ENCODE peak calls at places on chromosomes 4 and X, in ten cellular contexts. One of them, this sample, is unnamed.
A peak's percentile ranks its signal among the peaks of the same experiment; 100 is the strongest.

GRCh38 chrX:67697452-67697851 is 153.6 kb downstream of the AR start:
- DNase-seq in neuronal stem cell: no peak
- DNase-seq in fibroblast of lung: no peak
- DNase-seq in HCT116: no peak
- DNase-seq in Karpas-422: no peak
- DNase-seq in OCI-LY7: no peak
- DNase-seq in endothelial cell of umbilical vein: no peak
- DNase-seq in PC-9: no peak
- DNase-seq in MM.1S: no peak
- DNase-seq in A549: no peak
- DNase-seq in this sample: no peak

GRCh38 chr4:52577285-52577968 is 81.7 kb downstream of the USP46 start:
- DNase-seq in neuronal stem cell: no peak
- DNase-seq in fibroblast of lung: peak; percentile 53
- DNase-seq in HCT116: no peak
- DNase-seq in Karpas-422: no peak
- DNase-seq in OCI-LY7: no peak
- DNase-seq in endothelial cell of umbilical vein: no peak
- DNase-seq in PC-9: no peak
- DNase-seq in MM.1S: no peak
- DNase-seq in A549: no peak
- DNase-seq in this sample: no peak

GRCh38 chrX:12946406-12946805 is 28.5 kb upstream of the TMSB4X start:
- DNase-seq in neuronal stem cell: no peak
- DNase-seq in fibroblast of lung: no peak
- DNase-seq in HCT116: no peak
- DNase-seq in Karpas-422: no peak
- DNase-seq in OCI-LY7: no peak
- DNase-seq in endothelial cell of umbilical vein: no peak
- DNase-seq in PC-9: peak; percentile 24
- DNase-seq in MM.1S: no peak
- DNase-seq in A549: no peak
- DNase-seq in this sample: no peak

GRCh38 chrX:136336623-136337022 is 35.9 kb downstream of the ADGRG4 start:
- DNase-seq in neuronal stem cell: no peak
- DNase-seq in fibroblast of lung: no peak
- DNase-seq in HCT116: peak; percentile 3
- DNase-seq in Karpas-422: no peak
- DNase-seq in OCI-LY7: peak; percentile 1
- DNase-seq in endothelial cell of umbilical vein: peak; percentile 1
- DNase-seq in PC-9: no peak
- DNase-seq in MM.1S: no peak
- DNase-seq in A549: peak; percentile 1
- DNase-seq in this sample: no peak

GRCh38 chrX:43813898-43814297 is 68.4 kb downstream of the MAOB start:
- DNase-seq in neuronal stem cell: peak; percentile 6
- DNase-seq in fibroblast of lung: peak; percentile 29
- DNase-seq in HCT116: peak; percentile 10
- DNase-seq in Karpas-422: peak; percentile 51
- DNase-seq in OCI-LY7: no peak
- DNase-seq in endothelial cell of umbilical vein: no peak
- DNase-seq in PC-9: no peak
- DNase-seq in MM.1S: no peak
- DNase-seq in A549: peak; percentile 29
- DNase-seq in this sample: no peak

GRCh38 chr4:74157116-74157742 is 689 bp upstream of the MTHFD2L start:
- DNase-seq in neuronal stem cell: peak; percentile 9
- DNase-seq in fibroblast of lung: peak; percentile 54
- DNase-seq in HCT116: no peak
- DNase-seq in Karpas-422: no peak
- DNase-seq in OCI-LY7: no peak
- DNase-seq in endothelial cell of umbilical vein: peak; percentile 85
- DNase-seq in PC-9: no peak
- DNase-seq in MM.1S: no peak
- DNase-seq in A549: peak; percentile 6
- DNase-seq in this sample: no peak

GRCh38 chrX:110175146-110175545 is 142.7 kb downstream of the AMMECR1 start:
- DNase-seq in neuronal stem cell: no peak
- DNase-seq in fibroblast of lung: no peak
- DNase-seq in HCT116: no peak
- DNase-seq in Karpas-422: no peak
- DNase-seq in OCI-LY7: no peak
- DNase-seq in endothelial cell of umbilical vein: no peak
- DNase-seq in PC-9: no peak
- DNase-seq in MM.1S: no peak
- DNase-seq in A549: no peak
- DNase-seq in this sample: no peak

GRCh38 chrX:76148753-76149152 is 24.1 kb upstream of the PBDC1 start:
- DNase-seq in neuronal stem cell: no peak
- DNase-seq in fibroblast of lung: peak; percentile 60
- DNase-seq in HCT116: no peak
- DNase-seq in Karpas-422: peak; percentile 86
- DNase-seq in OCI-LY7: peak; percentile 60
- DNase-seq in endothelial cell of umbilical vein: peak; percentile 52
- DNase-seq in PC-9: peak; percentile 27
- DNase-seq in MM.1S: peak; percentile 75
- DNase-seq in A549: peak; percentile 51
- DNase-seq in this sample: peak; percentile 12

GRCh38 chr4:81694514-81694913 is 222.8 kb upstream of the RASGEF1B start:
- DNase-seq in neuronal stem cell: no peak
- DNase-seq in fibroblast of lung: no peak
- DNase-seq in HCT116: no peak
- DNase-seq in Karpas-422: no peak
- DNase-seq in OCI-LY7: no peak
- DNase-seq in endothelial cell of umbilical vein: no peak
- DNase-seq in PC-9: no peak
- DNase-seq in MM.1S: no peak
- DNase-seq in A549: no peak
- DNase-seq in this sample: no peak

DNA sequence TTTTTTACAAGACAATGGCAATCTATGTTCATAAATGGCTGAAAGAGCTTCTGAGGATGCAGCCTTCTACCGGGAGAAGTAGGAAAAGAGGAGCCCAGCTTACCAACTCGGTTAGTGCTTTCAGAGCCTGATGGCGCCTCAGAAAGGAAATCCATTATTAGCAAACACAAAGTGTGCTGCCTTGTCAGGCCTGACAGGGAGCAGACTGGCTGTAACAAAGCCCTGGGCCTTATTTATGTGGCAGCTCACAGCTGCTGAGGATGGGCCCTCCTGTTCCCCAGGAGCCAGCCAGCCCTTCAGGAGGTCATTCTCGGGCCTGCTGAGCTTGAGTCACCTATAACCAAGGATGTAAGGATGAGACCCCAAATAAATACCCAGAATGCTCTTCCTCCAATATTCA is 226.8 kb upstream of the RASGEF1B start:
- DNase-seq in neuronal stem cell: peak; percentile 20
- DNase-seq in fibroblast of lung: no peak
- DNase-seq in HCT116: no peak
- DNase-seq in Karpas-422: no peak
- DNase-seq in OCI-LY7: peak; percentile 19
- DNase-seq in endothelial cell of umbilical vein: no peak
- DNase-seq in PC-9: no peak
- DNase-seq in MM.1S: no peak
- DNase-seq in A549: no peak
- DNase-seq in this sample: no peak
- H3K4me2 ChIP-seq in neuronal stem cell: no peak overlapping the region
- H3K4me2 ChIP-seq in fibroblast of lung: no peak overlapping the region
- H3K4me2 ChIP-seq in HCT116: no peak overlapping the region
- H3K4me2 ChIP-seq in Karpas-422: no peak overlapping the region
- H3K4me2 ChIP-seq in OCI-LY7: peak overlapping the region; percentile 2
- H3K4me2 ChIP-seq in endothelial cell of umbilical vein: no peak overlapping the region
- H3K4me2 ChIP-seq in PC-9: no peak overlapping the region
- H3K4me2 ChIP-seq in MM.1S: no peak overlapping the region
- H3K4me2 ChIP-seq in A549: no peak overlapping the region
- H3K4me2 ChIP-seq in this sample: no peak overlapping the region

GRCh38 chr4:118124977-118125376 is 90.7 kb downstream of the NDST3 start:
- DNase-seq in neuronal stem cell: no peak
- DNase-seq in fibroblast of lung: no peak
- DNase-seq in HCT116: no peak
- DNase-seq in Karpas-422: no peak
- DNase-seq in OCI-LY7: no peak
- DNase-seq in endothelial cell of umbilical vein: peak; percentile 12
- DNase-seq in PC-9: no peak
- DNase-seq in MM.1S: no peak
- DNase-seq in A549: no peak
- DNase-seq in this sample: no peak
- H3K4me2 ChIP-seq in neuronal stem cell: no peak overlapping the region
- H3K4me2 ChIP-seq in fibroblast of lung: no peak overlapping the region
- H3K4me2 ChIP-seq in HCT116: no peak overlapping the region
- H3K4me2 ChIP-seq in Karpas-422: no peak overlapping the region
- H3K4me2 ChIP-seq in OCI-LY7: no peak overlapping the region
- H3K4me2 ChIP-seq in endothelial cell of umbilical vein: no peak overlapping the region
- H3K4me2 ChIP-seq in PC-9: no peak overlapping the region
- H3K4me2 ChIP-seq in MM.1S: no peak overlapping the region
- H3K4me2 ChIP-seq in A549: no peak overlapping the region
- H3K4me2 ChIP-seq in this sample: no peak overlapping the region

GRCh38 chr4:118898684-118899138 is 10.1 kb downstream of the SYNPO2 start:
- DNase-seq in neuronal stem cell: no peak
- DNase-seq in fibroblast of lung: no peak
- DNase-seq in HCT116: no peak
- DNase-seq in Karpas-422: no peak
- DNase-seq in OCI-LY7: no peak
- DNase-seq in endothelial cell of umbilical vein: no peak
- DNase-seq in PC-9: no peak
- DNase-seq in MM.1S: no peak
- DNase-seq in A549: no peak
- DNase-seq in this sample: no peak

GRCh38 chr4:118894034-118894433 is 5.4 kb downstream of the SYNPO2 start:
- DNase-seq in neuronal stem cell: no peak
- DNase-seq in fibroblast of lung: no peak
- DNase-seq in HCT116: no peak
- DNase-seq in Karpas-422: no peak
- DNase-seq in OCI-LY7: no peak
- DNase-seq in endothelial cell of umbilical vein: no peak
- DNase-seq in PC-9: no peak
- DNase-seq in MM.1S: no peak
- DNase-seq in A549: no peak
- DNase-seq in this sample: no peak

DNA sequence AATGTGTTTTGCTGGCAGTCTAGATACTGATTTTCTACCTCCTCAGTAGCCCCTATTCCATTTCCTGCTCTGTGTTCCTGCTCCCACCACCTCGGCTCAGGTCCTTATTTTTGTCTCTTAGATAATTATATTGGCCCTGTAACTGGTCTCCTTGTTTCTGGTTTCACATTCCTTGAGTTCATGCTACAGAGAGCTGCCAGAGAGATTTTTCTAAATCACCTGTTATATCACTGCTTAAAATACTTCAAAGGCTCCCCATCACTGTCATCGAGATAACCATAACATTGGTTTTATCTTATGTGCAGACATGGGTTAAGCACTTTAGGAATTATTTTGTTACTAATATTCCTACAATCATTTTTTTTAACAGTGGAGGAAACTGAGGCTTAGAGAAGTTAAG is 9.6 kb downstream of the SYNPO2 start:
- DNase-seq in neuronal stem cell: no peak
- DNase-seq in fibroblast of lung: no peak
- DNase-seq in HCT116: no peak
- DNase-seq in Karpas-422: no peak
- DNase-seq in OCI-LY7: no peak
- DNase-seq in endothelial cell of umbilical vein: no peak
- DNase-seq in PC-9: no peak
- DNase-seq in MM.1S: no peak
- DNase-seq in A549: no peak
- DNase-seq in this sample: no peak
- H3K4me2 ChIP-seq in neuronal stem cell: no peak overlapping the region
- H3K4me2 ChIP-seq in fibroblast of lung: no peak overlapping the region
- H3K4me2 ChIP-seq in HCT116: no peak overlapping the region
- H3K4me2 ChIP-seq in Karpas-422: no peak overlapping the region
- H3K4me2 ChIP-seq in OCI-LY7: no peak overlapping the region
- H3K4me2 ChIP-seq in endothelial cell of umbilical vein: no peak overlapping the region
- H3K4me2 ChIP-seq in PC-9: no peak overlapping the region
- H3K4me2 ChIP-seq in MM.1S: no peak overlapping the region
- H3K4me2 ChIP-seq in A549: no peak overlapping the region
- H3K4me2 ChIP-seq in this sample: no peak overlapping the region

GRCh38 chr4:86978709-86979108 is 43.9 kb downstream of the AFF1 start:
- DNase-seq in neuronal stem cell: no peak
- DNase-seq in fibroblast of lung: no peak
- DNase-seq in HCT116: no peak
- DNase-seq in Karpas-422: no peak
- DNase-seq in OCI-LY7: no peak
- DNase-seq in endothelial cell of umbilical vein: no peak
- DNase-seq in PC-9: no peak
- DNase-seq in MM.1S: no peak
- DNase-seq in A549: no peak
- DNase-seq in this sample: no peak

GRCh38 chr4:86975927-86976326 is 41.1 kb downstream of the AFF1 start:
- DNase-seq in neuronal stem cell: no peak
- DNase-seq in fibroblast of lung: no peak
- DNase-seq in HCT116: no peak
- DNase-seq in Karpas-422: no peak
- DNase-seq in OCI-LY7: no peak
- DNase-seq in endothelial cell of umbilical vein: no peak
- DNase-seq in PC-9: no peak
- DNase-seq in MM.1S: no peak
- DNase-seq in A549: no peak
- DNase-seq in this sample: no peak

GRCh38 chr4:86977621-86978184 is 42.9 kb downstream of the AFF1 start:
- DNase-seq in neuronal stem cell: no peak
- DNase-seq in fibroblast of lung: peak; percentile 45
- DNase-seq in HCT116: peak; percentile 73
- DNase-seq in Karpas-422: no peak
- DNase-seq in OCI-LY7: no peak
- DNase-seq in endothelial cell of umbilical vein: peak; percentile 94
- DNase-seq in PC-9: peak; percentile 31
- DNase-seq in MM.1S: no peak
- DNase-seq in A549: peak; percentile 90
- DNase-seq in this sample: peak; percentile 72

GRCh38 chr4:86974481-86975050 is 39.8 kb downstream of the AFF1 start:
- DNase-seq in neuronal stem cell: no peak
- DNase-seq in fibroblast of lung: no peak
- DNase-seq in HCT116: no peak
- DNase-seq in Karpas-422: no peak
- DNase-seq in OCI-LY7: no peak
- DNase-seq in endothelial cell of umbilical vein: peak; percentile 64
- DNase-seq in PC-9: no peak
- DNase-seq in MM.1S: no peak
- DNase-seq in A549: no peak
- DNase-seq in this sample: no peak

DNA sequence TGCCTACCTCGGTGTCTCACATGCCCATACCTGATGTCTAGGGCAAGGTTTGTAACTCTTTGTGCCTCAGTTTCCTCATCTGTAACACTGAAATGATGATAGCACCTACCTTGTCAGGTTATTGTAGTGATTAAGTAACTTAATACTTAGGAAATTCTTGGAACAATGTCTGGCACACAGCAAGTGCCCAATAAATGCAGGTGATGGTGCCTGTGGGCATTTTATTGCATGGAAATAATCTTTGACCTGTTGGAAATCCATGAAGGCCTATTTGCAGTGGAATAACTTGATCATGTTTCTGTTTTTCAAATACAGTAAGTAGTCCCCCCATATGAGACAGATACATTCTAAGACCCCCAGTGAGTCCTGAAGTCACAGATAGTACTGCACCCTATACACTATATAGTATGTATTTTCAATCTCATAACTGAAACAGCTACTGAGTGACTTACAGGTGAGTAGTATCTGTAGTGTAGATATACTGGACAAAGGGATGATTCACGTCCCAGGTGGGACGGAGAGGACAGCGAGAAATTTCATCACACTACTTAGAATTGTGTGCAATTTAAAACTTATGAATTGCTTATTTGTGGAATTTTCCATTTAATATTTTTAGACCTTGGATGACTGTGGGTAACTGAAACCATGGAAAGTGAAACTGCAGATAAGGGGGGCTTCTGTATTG is 42.1 kb downstream of the AFF1 start:
- DNase-seq in neuronal stem cell: no peak
- DNase-seq in fibroblast of lung: no peak
- DNase-seq in HCT116: no peak
- DNase-seq in Karpas-422: no peak
- DNase-seq in OCI-LY7: no peak
- DNase-seq in endothelial cell of umbilical vein: no peak
- DNase-seq in PC-9: no peak
- DNase-seq in MM.1S: no peak
- DNase-seq in A549: no peak
- DNase-seq in this sample: no peak
- H3K4me2 ChIP-seq in neuronal stem cell: no peak overlapping the region
- H3K4me2 ChIP-seq in fibroblast of lung: no peak overlapping the region
- H3K4me2 ChIP-seq in HCT116: peak overlapping the region; percentile 72
- H3K4me2 ChIP-seq in Karpas-422: no peak overlapping the region
- H3K4me2 ChIP-seq in OCI-LY7: peak overlapping the region; percentile 61
- H3K4me2 ChIP-seq in endothelial cell of umbilical vein: no peak overlapping the region
- H3K4me2 ChIP-seq in PC-9: peak overlapping the region; percentile 62
- H3K4me2 ChIP-seq in MM.1S: no peak overlapping the region
- H3K4me2 ChIP-seq in A549: peak overlapping the region; percentile 98
- H3K4me2 ChIP-seq in this sample: peak overlapping the region; percentile 43